ENCODE peak calls at places on chromosomes 12 and 14, in seven cellular contexts. V, L, P, K, G, C and I are unnamed samples.

GRCh38 chr14:99524804-99525698 is 43.8 kb downstream of the CCNK start:
- DNase-seq in V (no peak), L (no peak), P (no peak), K (no peak), G (no peak), C (no peak), I (no peak)

GRCh38 chr12:105554223-105554678 is 223.8 kb downstream of the C12orf75 start:
- DNase-seq in V (no peak), L (no peak), P (no peak), K (no peak), G (no peak), C (no peak), I (no peak)

GRCh38 chr12:121217066-121217465 is 7.1 kb downstream of the P2RX4 start:
- DNase-seq in V (no peak), L (no peak), P (no peak), K (no peak), G (no peak), C (no peak), I (no peak)

GRCh38 chr12:111084172-111084571 is 163.8 kb upstream of the MYL2 start:
- DNase-seq in V (no peak), L (no peak), P (no peak), K (no peak), G (no peak), C (no peak), I (no peak)

GRCh38 chr14:97138801-97139200 is 341.6 kb downstream of the VRK1 start:
- DNase-seq in V (no peak), L (no peak), P (no peak), K (no peak), G (no peak), C (no peak), I (no peak)

GRCh38 chr14:100900837-100901390 is 2.6 kb downstream of the RTL1 start:
- DNase-seq in V (peak), L (peak), P (no peak), K (no peak), G (peak), C (no peak), I (no peak)

GRCh38 chr12:91781114-91781513 is 364.5 kb downstream of the BTG1 start:
- DNase-seq in V (no peak), L (no peak), P (no peak), K (no peak), G (no peak), C (no peak), I (no peak)

GRCh38 chr14:78933948-78934524 is 763.9 kb downstream of the NRXN3 start:
- DNase-seq in V (no peak), L (peak), P (no peak), K (no peak), G (peak), C (no peak), I (no peak)

GRCh38 chr12:22615963-22616501 is 8.9 kb upstream of the ETNK1 start:
- DNase-seq in V (no peak), L (no peak), P (no peak), K (no peak), G (no peak), C (no peak), I (no peak)

GRCh38 chr12:115517913-115518312 is 759.6 kb downstream of the MED13L start:
- DNase-seq in V (no peak), L (no peak), P (no peak), K (no peak), G (no peak), C (no peak), I (no peak)

GRCh38 chr12:106527356-106527755 is 55.4 kb upstream of the RFX4 start:
- DNase-seq in V (no peak), L (no peak), P (no peak), K (no peak), G (no peak), C (no peak), I (no peak)

GRCh38 chr12:76274699-76275098 is 73.5 kb downstream of the BBS10 start:
- DNase-seq in V (no peak), L (no peak), P (no peak), K (no peak), G (no peak), C (no peak), I (no peak)

GRCh38 chr12:130965214-130965613 is 11.5 kb downstream of the ADGRD1 start:
- DNase-seq in V (no peak), L (peak), P (no peak), K (no peak), G (no peak), C (no peak), I (no peak)

GRCh38 chr14:38404100-38404541 is 148.2 kb upstream of the CLEC14A start:
- DNase-seq in V (no peak), L (no peak), P (no peak), K (no peak), G (no peak), C (no peak), I (no peak)

GRCh38 chr12:21552983-21553673 is 27.0 kb downstream of the SPX start:
- DNase-seq in V (no peak), L (no peak), P (no peak), K (no peak), G (no peak), C (no peak), I (no peak)

GRCh38 chr14:105087308-105087962 is 22.2 kb upstream of the GPR132 start:
- DNase-seq in V (no peak), L (no peak), P (no peak), K (no peak), G (peak), C (no peak), I (peak)

GRCh38 chr14:23565626-23566025 is 2.0 kb downstream of the AP1G2 start:
- DNase-seq in V (no peak), L (no peak), P (no peak), K (no peak), G (no peak), C (no peak), I (no peak)

GRCh38 chr12:13124661-13125505 is 21.4 kb upstream of the GSG1 start:
- DNase-seq in V (no peak), L (no peak), P (no peak), K (no peak), G (no peak), C (no peak), I (no peak)

GRCh38 chr12:47397664-47398281 is 308.1 kb downstream of the RPAP3 start:
- DNase-seq in V (no peak), L (peak), P (no peak), K (no peak), G (no peak), C (peak), I (no peak)